ENCODE peak calls at places on chromosomes 12 and 14, in ten cellular contexts. Z is nephron progenitor cell; Q is stimulated activated CD4-positive, alpha-beta T cell treated with anti-CD3 and anti-CD28 coated beads, Interleukin-1b, Interleukin-23, amount 100 ng/mL, for 4 hours; E is osteoblast; M is stimulated activated naive CD8-positive, alpha-beta T cell treated with anti-CD3 and anti-CD28 coated beads, Interleukin-15, amount 100 ng/mL, for 72 hours; G is upper lobe of left lung; J is right cardiac atrium; V is CD8-positive, alpha-beta T cell; A is activated naive CD8-positive, alpha-beta T cell treated with anti-CD3 and anti-CD28 coated beads, Interleukin-2, amount 50 U/mL, for 24 hours; P is CMK. X is an unnamed sample.

GRCh38 chr12:49061157-49061650 is 610 bp upstream of the KMT2D start:
- DNase-seq in P (no peak), Z (peak), E (peak), M (no peak), G (no peak), V (no peak), J (no peak), A (no peak), Q (no peak), X (no peak)

GRCh38 chr14:93976477-93977057 is at the start of gene ASB2:
- DNase-seq in P (no peak), J (no peak), E (peak), A (no peak), Q (no peak), M (no peak), V (no peak), Z (no peak), G (no peak), X (no peak)

GRCh38 chr14:60064491-60065072 is 27.1 kb upstream of the PCNX4 start:
- DNase-seq in V (no peak), A (no peak), J (no peak), Q (no peak), E (no peak), G (no peak), P (no peak), Z (no peak), M (no peak), X (peak)

GRCh38 chr14:96146131-96146771 is 58.4 kb upstream of the BDKRB2 start:
- DNase-seq in M (no peak), V (no peak), Z (no peak), Q (no peak), A (no peak), P (no peak), J (no peak), E (peak), G (no peak), X (no peak)

GRCh38 chr12:129704232-129704830 is 199.5 kb downstream of the TMEM132D start:
- DNase-seq in P (no peak), A (no peak), E (no peak), M (no peak), G (no peak), Z (no peak), V (no peak), Q (no peak), J (no peak), X (no peak)

GRCh38 chr12:72564120-72564519 is 291.9 kb downstream of the TRHDE start:
- DNase-seq in J (no peak), P (no peak), M (no peak), V (no peak), A (no peak), E (no peak), Q (no peak), G (no peak), Z (no peak), X (no peak)

GRCh38 chr14:31024577-31025334 is 693 bp upstream of the AP4S1 start:
- DNase-seq in P (no peak), G (no peak), Z (no peak), E (peak), A (no peak), V (no peak), Q (no peak), M (no peak), J (no peak), X (no peak)

GRCh38 chr12:49674318-49674985 is 32.8 kb downstream of the FMNL3 start:
- DNase-seq in E (no peak), P (no peak), J (no peak), G (no peak), Z (no peak), A (no peak), V (no peak), Q (no peak), M (no peak), X (no peak)

GRCh38 chr12:19873146-19873545 is 433.9 kb downstream of the AEBP2 start:
- DNase-seq in P (no peak), A (no peak), G (no peak), V (no peak), M (no peak), J (no peak), Z (no peak), Q (no peak), E (no peak), X (no peak)

GRCh38 chr14:66507181-66507721 is 696 bp upstream of the GPHN start:
- DNase-seq in P (no peak), A (no peak), M (no peak), Q (no peak), Z (no peak), V (no peak), J (no peak), E (no peak), G (no peak), X (no peak)

GRCh38 chr14:77031680-77032482 is 3.4 kb upstream of the IRF2BPL start:
- DNase-seq in P (no peak), A (no peak), Z (no peak), V (no peak), G (no peak), J (peak), Q (no peak), E (peak), M (no peak), X (no peak)

GRCh38 chr12:117718141-117718540 is 250.6 kb downstream of the KSR2 start:
- DNase-seq in V (no peak), P (no peak), Q (no peak), J (no peak), Z (no peak), G (no peak), E (no peak), A (no peak), M (no peak), X (no peak)

GRCh38 chr14:25006961-25007795 is 42.8 kb downstream of the STXBP6 start:
- DNase-seq in G (no peak), J (no peak), Q (no peak), E (peak), M (no peak), Z (no peak), P (no peak), A (no peak), V (no peak), X (no peak)

GRCh38 chr12:10562306-10562933 is 51.0 kb downstream of the MAGOHB start:
- DNase-seq in V (no peak), A (no peak), G (no peak), Q (peak), J (no peak), P (no peak), Z (no peak), E (peak), M (no peak), X (no peak)

GRCh38 chr12:41965996-41966395 is 178.7 kb downstream of the GXYLT1 start:
- DNase-seq in Z (no peak), V (no peak), A (no peak), J (no peak), M (no peak), E (no peak), Q (no peak), G (no peak), P (no peak), X (no peak)

GRCh38 chr12:52585951-52586350 is 12.3 kb upstream of the KRT74 start:
- DNase-seq in Q (peak), J (no peak), P (no peak), A (peak), V (peak), E (no peak), Z (no peak), G (no peak), M (peak), X (peak)

GRCh38 chr12:52189376-52190174 is 2.2 kb downstream of the KRT80 start:
- DNase-seq in A (no peak), Q (no peak), Z (no peak), J (peak), G (no peak), M (no peak), P (no peak), V (no peak), E (peak), X (no peak)

GRCh38 chr12:84756961-84757360 is 155.6 kb downstream of the SLC6A15 start:
- DNase-seq in Q (no peak), V (no peak), G (no peak), E (peak), Z (no peak), M (no peak), A (no peak), P (no peak), J (no peak), X (no peak)

GRCh38 chr12:120439646-120440247 is 1.8 kb downstream of the COX6A1 start:
- DNase-seq in M (peak), Z (peak), E (peak), Q (peak), J (no peak), V (peak), G (peak), A (peak), P (no peak), X (peak)

GRCh38 chr14:101017806-101018560 is 114.5 kb upstream of the RTL1 start:
- DNase-seq in A (no peak), P (no peak), G (peak), Z (no peak), E (no peak), M (no peak), J (no peak), V (no peak), Q (no peak), X (no peak)

GRCh38 chr12:109951136-109951535 is 45.0 kb downstream of the GIT2 start:
- DNase-seq in E (peak), J (no peak), P (no peak), A (no peak), Q (no peak), Z (no peak), V (no peak), M (no peak), G (no peak), X (no peak)

GRCh38 chr14:105161314-105161713 is 7.3 kb downstream of the JAG2 start:
- DNase-seq in A (no peak), J (no peak), M (no peak), Q (no peak), G (no peak), P (no peak), E (no peak), Z (no peak), V (no peak), X (no peak)

GRCh38 chr12:60035835-60036234 is 440.0 kb downstream of the SLC16A7 start:
- DNase-seq in Z (no peak), Q (no peak), J (no peak), V (no peak), G (no peak), A (no peak), P (no peak), E (no peak), M (no peak), X (no peak)